ENCODE peak calls at places on chromosomes 3 and 15, in seven cellular contexts. X is PC-3; C is nephron progenitor cell; N is activated CD4-positive, alpha-beta T cell treated with anti-CD3 and anti-CD28 coated beads for 4 hours; L is non-pigmented ciliary epithelial cell; D is stimulated activated CD8-positive, alpha-beta memory T cell treated with anti-CD3 and anti-CD28 coated beads, Interleukin-2, amount 100 ng/mL, for 1 hour; V is left ventricle myocardium inferior. F is an unnamed sample.

GRCh38 chr3:165256554-165256953 is 60.4 kb upstream of the SLITRK3 start:
- DNase-seq in C (no peak), X (peak), V (no peak), D (no peak), L (no peak), N (no peak), F (no peak)

GRCh38 chr3:58116161-58116955 is 94.4 kb downstream of the DNASE1L3 start:
- DNase-seq in V (no peak), L (no peak), D (no peak), C (no peak), N (peak), X (no peak), F (no peak)

GRCh38 chr15:34009656-34010055 is 29.3 kb downstream of the AVEN start:
- DNase-seq in X (no peak), D (no peak), V (no peak), L (no peak), N (no peak), C (no peak), F (no peak)

GRCh38 chr3:140629351-140630137 is 48.3 kb upstream of the TRIM42 start:
- DNase-seq in D (no peak), V (no peak), L (peak), C (no peak), X (peak), N (no peak), F (no peak)

GRCh38 chr15:78065284-78065872 is 12.1 kb downstream of the TBC1D2B start:
- DNase-seq in N (no peak), C (no peak), X (peak), D (no peak), V (peak), L (peak), F (no peak)

GRCh38 chr3:21062724-21063436 is 688.1 kb downstream of the ZNF385D start:
- DNase-seq in D (no peak), V (no peak), X (no peak), C (no peak), L (no peak), N (no peak), F (no peak)

GRCh38 chr3:19348929-19349564 is 200.7 kb downstream of the KCNH8 start:
- DNase-seq in C (peak), V (no peak), N (no peak), X (peak), D (no peak), L (no peak), F (peak)

GRCh38 chr3:9912294-9912935 is 4.5 kb upstream of the IL17RC start:
- DNase-seq in X (peak), C (no peak), L (peak), N (peak), D (no peak), V (no peak), F (no peak)

GRCh38 chr15:45439521-45439931 is 61.2 kb upstream of the GATM start:
- DNase-seq in X (no peak), V (no peak), C (no peak), N (no peak), D (no peak), L (no peak), F (no peak)

GRCh38 chr15:28935316-28935715 is 49.5 kb downstream of the APBA2 start:
- DNase-seq in V (no peak), D (peak), N (peak), L (no peak), C (peak), X (no peak), F (peak)

GRCh38 chr3:48621461-48621869 is at the start of gene TMEM89:
- DNase-seq in D (no peak), N (no peak), X (no peak), C (no peak), L (no peak), V (no peak), F (no peak)

GRCh38 chr3:94063497-94064119 is 747 bp downstream of the NSUN3 start:
- DNase-seq in L (no peak), C (no peak), V (no peak), X (no peak), N (no peak), D (no peak), F (no peak)

GRCh38 chr15:66809664-66810063 is 107.6 kb downstream of the SMAD6 start:
- DNase-seq in V (no peak), C (no peak), D (no peak), X (no peak), L (no peak), N (no peak), F (no peak)

GRCh38 chr3:138062626-138063025 is 52.7 kb downstream of the CLDN18 start:
- DNase-seq in V (no peak), L (no peak), C (no peak), X (no peak), N (no peak), D (no peak), F (no peak)

GRCh38 chr3:184275302-184275701 is 520 bp upstream of the ECE2 start:
- DNase-seq in V (no peak), L (no peak), X (no peak), N (no peak), C (no peak), D (no peak), F (no peak)

GRCh38 chr3:113626513-113627371 is 69.7 kb downstream of the USF3 start:
- DNase-seq in C (peak), X (peak), L (peak), D (no peak), V (peak), N (no peak), F (peak)

GRCh38 chr15:23038741-23039150 is 623 bp downstream of the TUBGCP5 start:
- DNase-seq in D (no peak), L (no peak), X (peak), C (no peak), N (peak), V (no peak), F (no peak)

GRCh38 chr15:70632981-70633380 is 130.4 kb downstream of the UACA start:
- DNase-seq in V (no peak), N (no peak), L (no peak), D (no peak), X (peak), C (no peak), F (peak)

GRCh38 chr3:114294940-114295480 is 1.2 kb downstream of the TIGIT start:
- DNase-seq in V (no peak), X (no peak), N (no peak), L (no peak), D (no peak), C (no peak), F (no peak)

GRCh38 chr15:40787344-40787841 is 17.6 kb downstream of the C15orf62 start:
- DNase-seq in L (peak), X (peak), C (no peak), V (no peak), D (no peak), N (peak), F (peak)

GRCh38 chr15:96234109-96234892 is 96.2 kb upstream of the NR2F2 start:
- DNase-seq in V (no peak), C (no peak), X (peak), N (no peak), D (no peak), L (no peak), F (no peak)

GRCh38 chr3:70811880-70812279 is 499.4 kb upstream of the MDFIC2 start:
- DNase-seq in L (peak), N (no peak), C (no peak), X (no peak), D (no peak), V (no peak), F (no peak)

GRCh38 chr3:146653978-146654377 is 48.8 kb upstream of the PLSCR5 start:
- DNase-seq in D (no peak), N (no peak), L (no peak), C (no peak), X (peak), V (no peak), F (no peak)

GRCh38 chr3:194117114-194117845 is 18.7 kb upstream of the HES1 start:
- DNase-seq in D (no peak), L (no peak), C (no peak), X (no peak), V (no peak), N (no peak), F (peak)

GRCh38 chr15:77905301-77905920 is 172.1 kb downstream of the TBC1D2B start:
- DNase-seq in D (no peak), C (no peak), N (no peak), X (no peak), L (no peak), V (no peak), F (no peak)

GRCh38 chr3:18968120-18968519 is 180.2 kb upstream of the KCNH8 start:
- DNase-seq in X (no peak), V (no peak), N (no peak), D (no peak), L (no peak), C (no peak), F (no peak)

GRCh38 chr15:76512971-76513370 is 176.4 kb downstream of the ISL2 start:
- DNase-seq in D (no peak), C (no peak), V (no peak), X (peak), L (no peak), N (no peak), F (no peak)

GRCh38 chr3:127829537-127829936 is 7.2 kb upstream of the MGLL start:
- DNase-seq in V (no peak), C (no peak), N (no peak), D (no peak), L (no peak), X (no peak), F (no peak)

GRCh38 chr15:31278056-31278445 is 48.6 kb upstream of the KLF13 start:
- DNase-seq in C (no peak), D (no peak), V (no peak), L (no peak), N (no peak), X (no peak), F (peak)

GRCh38 chr3:140176526-140176925 is 241.5 kb downstream of the CLSTN2 start:
- DNase-seq in L (peak), V (no peak), C (no peak), X (no peak), D (no peak), N (no peak), F (no peak)